ENCODE peak calls at places on chromosomes 1 and 21, in nine cellular contexts. U is prostate gland, E is stomach, D is transverse colon, M is suprapubic skin, H is H1, Y is spleen, S is sigmoid colon, C is GM12878. O is an unnamed sample. For H3K36me3, the result is how much of the 10 kb centered on the place peaks cover.

GRCh38 chr1:172779501-172779900 is 120.6 kb downstream of the FASLG start:
- DNase-seq in U (no peak), E (no peak), D (no peak), M (no peak), H (no peak), Y (no peak), S (no peak), C (no peak), O (no peak)

GRCh38 chr1:174274452-174274851 is 115.1 kb downstream of the RABGAP1L start:
- DNase-seq in U (no peak), E (no peak), D (no peak), M (no peak), H (no peak), Y (no peak), S (no peak), C (no peak), O (no peak)

GRCh38 chr1:156706647-156707008 is 1.2 kb upstream of the CRABP2 start:
- DNase-seq in U (no peak), E (no peak), D (peak), M (peak), H (no peak), Y (peak), S (peak), C (no peak), O (no peak)

GRCh38 chr1:168767885-168768584 is 39.0 kb upstream of the DPT start:
- DNase-seq in U (no peak), E (peak), D (peak), M (no peak), H (no peak), Y (no peak), S (peak), C (no peak), O (no peak)

GRCh38 chr21:42302794-42303193 is 12.4 kb downstream of the TFF3 start:
- DNase-seq in U (no peak), E (no peak), D (peak), M (no peak), H (no peak), Y (no peak), S (no peak), C (no peak), O (no peak)

GRCh38 chr1:86972262-86972661 is 57.8 kb downstream of the HS2ST1 start:
- DNase-seq in U (no peak), E (peak), D (no peak), M (no peak), H (no peak), Y (no peak), S (no peak), C (no peak), O (no peak)

GRCh38 chr1:203627819-203628184 is 1.2 kb downstream of the ATP2B4 start:
- DNase-seq in U (no peak), E (peak), D (peak), M (no peak), H (no peak), Y (no peak), S (peak), C (no peak), O (no peak)

GRCh38 chr1:58885998-58886397 is 102.2 kb upstream of the JUN start:
- DNase-seq in U (peak), E (peak), D (no peak), M (no peak), H (no peak), Y (no peak), S (no peak), C (no peak), O (no peak)

GRCh38 chr1:154931940-154932487 is 4.5 kb downstream of the PMVK start:
- DNase-seq in U (peak), E (peak), D (peak), M (no peak), H (no peak), Y (no peak), S (no peak), C (no peak), O (no peak)

GRCh38 chr1:225500589-225501192 is 72.9 kb upstream of the LBR start:
- DNase-seq in U (no peak), E (no peak), D (no peak), M (no peak), H (no peak), Y (no peak), S (no peak), C (no peak), O (no peak)

GRCh38 chr1:234234199-234234598 is 139.1 kb upstream of the COA6 start:
- DNase-seq in U (no peak), E (no peak), D (no peak), M (no peak), H (no peak), Y (no peak), S (no peak), C (no peak), O (peak)

GRCh38 chr1:153612755-153613331 is at the start of gene S100A16:
- DNase-seq in U (peak), E (peak), D (peak), M (peak), H (peak), Y (no peak), S (peak), C (no peak), O (no peak)

GRCh38 chr1:221766210-221766609 is 24.3 kb upstream of the DUSP10 start:
- DNase-seq in U (no peak), E (no peak), D (no peak), M (no peak), H (no peak), Y (no peak), S (no peak), C (no peak), O (no peak)

GRCh38 chr1:214840366-214840765 is 237.4 kb downstream of the CENPF start:
- DNase-seq in U (no peak), E (no peak), D (no peak), M (no peak), H (no peak), Y (no peak), S (no peak), C (no peak), O (no peak)

GRCh38 chr1:204072951-204073836 is at the start of gene SOX13:
- DNase-seq in U (peak), E (peak), D (peak), M (peak), H (peak), Y (peak), S (peak), C (no peak), O (no peak)

GRCh38 chr1:147892216-147892615 is 10.4 kb upstream of the GJA8 start:
- DNase-seq in U (no peak), E (no peak), D (no peak), M (no peak), H (no peak), Y (no peak), S (no peak), C (no peak), O (no peak)

GRCh38 chr21:35153671-35154070 is 104.6 kb upstream of the RUNX1 start:
- DNase-seq in U (no peak), E (no peak), D (no peak), M (no peak), H (no peak), Y (no peak), S (no peak), C (no peak), O (no peak)

GRCh38 chr1:11979453-11979817 is 809 bp upstream of the MFN2 start:
- DNase-seq in U (no peak), E (peak), D (no peak), M (no peak), H (no peak), Y (peak), S (no peak), C (no peak), O (no peak)

GRCh38 chr21:23963454-23963853 is 1643.8 kb downstream of the MRPL39 start:
- DNase-seq in U (no peak), E (no peak), D (no peak), M (no peak), H (no peak), Y (no peak), S (no peak), C (no peak), O (no peak)

GRCh38 chr21:37529649-37530048 is 163.1 kb downstream of the DYRK1A start:
- DNase-seq in U (no peak), E (no peak), D (no peak), M (peak), H (peak), Y (no peak), S (no peak), C (no peak), O (no peak)

GRCh38 chr21:37528150-37528937 is 161.8 kb downstream of the DYRK1A start:
- DNase-seq in U (no peak), E (no peak), D (no peak), M (peak), H (no peak), Y (no peak), S (no peak), C (no peak), O (no peak)

GRCh38 chr21:37525810-37526209 is 159.2 kb downstream of the DYRK1A start:
- DNase-seq in U (no peak), E (no peak), D (no peak), M (no peak), H (no peak), Y (no peak), S (no peak), C (no peak), O (no peak)

GRCh38 chr21:37527716-37528115 is 161.1 kb downstream of the DYRK1A start:
- DNase-seq in U (no peak), E (no peak), D (no peak), M (no peak), H (no peak), Y (no peak), S (no peak), C (no peak), O (no peak)

GRCh38 chr21:37527103-37527502 is 160.5 kb downstream of the DYRK1A start:
- DNase-seq in U (no peak), E (no peak), D (no peak), M (peak), H (no peak), Y (no peak), S (no peak), C (no peak), O (no peak)
- TF ChIP-seq POLR2A in U (no peak), E (no peak), D (no peak), M (no peak), H (no peak), Y (no peak), S (no peak), C (no peak), O (no peak)

GRCh38 chr1:244862354-244862698 is 2.0 kb downstream of the HNRNPU start:
- DNase-seq in U (no peak), E (no peak), D (no peak), M (no peak), H (no peak), Y (no peak), S (no peak), C (no peak), O (no peak)
- H3K36me3 ChIP-seq in U (under half), E (under half), D (under half), M (under half), H (half or more), Y (under half), S (under half), C (under half), O (under half)

DNA sequence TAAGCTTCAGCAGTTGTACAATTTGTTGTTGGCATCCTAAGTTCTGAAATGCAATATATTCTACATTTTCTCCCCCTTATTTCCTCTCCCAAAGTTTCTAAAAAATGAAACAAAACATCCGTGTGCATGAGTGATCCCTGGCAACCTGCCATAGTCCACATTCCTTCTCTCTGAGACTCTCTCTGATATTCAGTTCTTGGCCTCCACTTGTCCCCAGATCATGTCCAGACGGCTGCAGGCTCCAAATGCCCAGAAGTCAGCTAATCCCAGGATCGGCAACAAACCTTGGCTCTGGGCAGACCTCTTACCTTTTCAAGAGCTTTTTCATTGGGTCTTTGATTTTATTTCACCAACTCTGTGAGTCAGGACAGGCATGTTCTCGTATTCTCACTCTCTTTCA is 187.8 kb downstream of the ETS2 start:
- DNase-seq in U (peak), E (peak), D (peak), M (no peak), H (no peak), Y (no peak), S (peak), C (no peak), O (no peak)
- TF ChIP-seq POLR2AphosphoS5 in U (peak), E (no peak), D (no peak), M (peak), H (no peak), Y (no peak), S (no peak), C (no peak), O (no peak)

GRCh38 chr1:52913014-52913413 is 8.5 kb downstream of the ECHDC2 start:
- DNase-seq in U (no peak), E (no peak), D (no peak), M (no peak), H (no peak), Y (no peak), S (no peak), C (no peak), O (no peak)
- TF ChIP-seq POLR2A in U (no peak), E (no peak), D (no peak), M (no peak), H (no peak), Y (no peak), S (no peak), C (no peak), O (no peak)

GRCh38 chr21:33430858-33431257 is 27.6 kb downstream of the IFNGR2 start:
- DNase-seq in U (no peak), E (no peak), D (no peak), M (peak), H (no peak), Y (no peak), S (no peak), C (no peak), O (no peak)
- H3K36me3 ChIP-seq in U (under half), E (half or more), D (under half), M (half or more), H (half or more), Y (half or more), S (under half), C (half or more), O (under half)

DNA sequence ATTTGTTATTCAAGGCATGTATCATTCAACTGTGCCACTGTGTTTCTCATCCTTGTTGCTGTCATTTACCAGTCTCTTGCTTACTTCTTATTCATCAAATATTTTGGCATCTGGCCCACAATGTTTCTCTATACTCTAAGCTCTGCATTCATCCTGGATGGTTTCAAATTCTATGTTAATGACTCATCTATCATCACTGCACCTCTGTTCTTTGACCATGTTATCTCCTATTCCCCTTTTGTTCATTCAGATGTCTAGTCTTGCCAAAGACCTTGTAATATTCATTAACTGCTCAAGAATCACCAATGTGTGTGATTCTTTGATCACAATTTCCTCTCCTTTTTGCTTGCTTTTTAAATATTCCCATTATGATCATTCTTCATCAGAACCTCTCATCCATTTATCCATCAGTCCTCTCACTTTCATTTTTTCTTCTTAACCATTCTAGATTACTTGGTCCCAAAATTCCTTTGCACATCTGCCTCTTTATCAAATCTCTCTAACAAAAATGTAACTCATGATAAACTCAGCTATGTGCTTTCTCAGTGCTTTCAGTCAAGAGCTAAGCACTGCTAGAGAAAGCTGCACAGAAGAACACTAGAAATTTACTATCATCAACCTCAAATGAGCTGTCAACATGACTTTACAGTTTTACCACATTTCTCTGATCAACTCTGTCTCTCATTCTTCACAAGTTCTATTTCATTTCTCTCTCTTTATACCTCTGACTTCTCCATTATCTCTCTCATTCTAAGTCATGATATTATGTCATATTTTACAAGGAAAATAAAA is 54.4 kb upstream of the PRKACB start:
- DNase-seq in U (no peak), E (no peak), D (no peak), M (no peak), H (no peak), Y (no peak), S (no peak), C (no peak), O (no peak)
- TF ChIP-seq POLR2AphosphoS5 in U (no peak), E (no peak), D (no peak), M (no peak), H (no peak), Y (no peak), S (no peak), C (no peak), O (no peak)

GRCh38 chr1:201229095-201229494 is 38.5 kb downstream of the IGFN1 start:
- DNase-seq in U (no peak), E (no peak), D (no peak), M (no peak), H (no peak), Y (no peak), S (no peak), C (no peak), O (no peak)
- TF ChIP-seq POLR2A in U (no peak), E (no peak), D (no peak), M (no peak), H (no peak), Y (no peak), S (no peak), C (no peak), O (no peak)

DNA sequence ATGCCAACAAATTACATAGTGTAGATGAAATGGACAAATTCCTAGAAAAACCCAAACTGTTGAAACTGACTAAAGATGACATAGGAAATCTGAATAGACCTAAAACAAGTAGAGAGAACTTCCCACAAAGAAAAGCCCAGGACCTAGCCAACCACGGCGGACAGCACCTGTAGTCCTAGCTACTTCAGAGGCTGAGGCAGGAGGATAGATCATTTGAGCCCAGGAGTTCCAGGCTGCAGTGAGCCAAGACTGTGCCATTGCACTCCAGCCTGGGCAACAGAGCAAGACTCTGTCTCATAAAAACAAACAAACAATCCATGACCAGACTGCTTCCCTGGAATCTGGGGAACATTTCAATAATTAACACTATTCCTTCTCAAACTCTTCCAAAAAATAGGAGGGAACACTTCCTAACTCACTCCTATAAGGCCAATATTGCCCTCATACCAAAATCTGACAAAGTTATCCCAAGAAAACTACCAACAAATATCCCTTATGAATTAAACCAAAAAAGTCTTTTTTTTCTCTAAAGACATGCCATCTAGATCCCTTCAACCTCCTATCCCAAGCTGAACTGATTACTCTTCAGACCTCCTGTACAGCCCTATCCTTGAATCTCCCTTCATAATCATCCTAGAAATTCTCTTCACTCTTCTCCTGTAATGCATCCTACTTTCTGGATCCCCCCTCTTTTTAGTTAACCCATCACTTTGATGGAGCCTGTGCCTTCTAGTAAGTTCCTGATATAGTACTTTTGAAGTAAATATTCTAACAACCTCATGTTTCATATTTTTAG is 15.5 kb downstream of the ZNF644 start:
- DNase-seq in U (no peak), E (no peak), D (no peak), M (no peak), H (no peak), Y (no peak), S (no peak), C (no peak), O (no peak)
- H3K36me3 ChIP-seq in U (under half), E (under half), D (under half), M (under half), H (under half), Y (under half), S (under half), C (under half), O (under half)

DNA sequence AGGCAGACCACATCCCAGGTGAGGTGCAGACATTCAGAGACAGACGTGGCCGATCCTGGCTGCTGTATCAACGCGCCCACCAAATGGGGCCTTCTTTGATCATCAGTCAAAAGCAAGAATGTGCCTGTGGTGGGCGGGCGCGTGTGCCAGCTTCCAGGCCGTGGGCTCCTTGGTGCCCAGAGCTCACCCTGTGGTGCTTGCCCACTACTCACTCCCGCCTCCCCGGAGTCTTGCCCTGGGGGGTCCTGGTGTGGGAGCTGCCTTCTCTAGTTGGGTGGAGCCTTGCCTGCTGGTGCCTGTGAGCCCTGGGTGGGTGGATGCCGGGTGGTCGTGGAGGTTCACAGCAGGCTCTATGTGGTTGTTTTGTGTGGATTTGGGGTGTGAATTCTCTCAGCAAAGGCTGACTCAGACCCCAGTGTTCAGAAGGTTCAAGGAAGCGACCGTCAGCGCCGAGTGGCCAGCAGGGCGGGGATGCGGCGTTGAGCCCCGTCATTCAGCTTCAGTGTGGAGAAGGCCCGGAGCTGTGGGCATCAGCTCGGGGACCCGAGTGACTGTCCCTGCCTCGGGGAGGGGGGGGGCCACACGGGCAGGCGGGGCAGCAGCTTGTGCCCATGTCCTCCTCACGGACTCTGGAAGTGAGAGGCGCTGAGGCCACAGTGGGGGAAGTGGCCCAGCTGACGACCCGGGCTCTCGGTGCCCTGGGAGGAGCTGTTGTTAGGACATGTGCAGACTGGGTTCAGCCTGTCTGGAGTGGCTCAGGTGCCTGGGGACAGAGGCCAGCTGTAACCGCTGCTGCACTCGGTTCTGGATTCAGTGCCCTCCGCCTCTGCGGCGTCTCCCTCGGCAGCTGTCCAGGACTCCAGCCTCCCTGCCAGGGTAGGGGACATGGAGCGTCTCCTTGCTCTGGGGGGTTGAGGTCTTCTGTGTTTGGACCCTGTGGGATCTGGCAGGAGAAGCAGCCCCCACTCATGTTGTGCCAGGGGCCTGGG is 70.9 kb downstream of the SKI start:
- DNase-seq in U (peak), E (no peak), D (no peak), M (no peak), H (no peak), Y (no peak), S (no peak), C (no peak), O (no peak)
- TF ChIP-seq POLR2AphosphoS5 in U (peak), E (no peak), D (no peak), M (no peak), H (no peak), Y (no peak), S (no peak), C (no peak), O (no peak)